ENCODE peak calls at places on chromosomes 7 and 10, in ten cellular contexts. O is AG09309, J is fibroblast of mammary gland, K is cardiac muscle cell, E is neural crest cell, F is mammary epithelial cell, U is OCI-LY7, W is fibroblast of lung, P is HL-60, Q is tibial artery. Y is an unnamed sample.

GRCh38 chr10:26840938-26841732 is 19.6 kb downstream of the ABI1 start:
- DNase-seq in J (no peak), E (no peak), U (no peak), O (no peak), W (peak), P (no peak), Q (no peak), F (no peak), K (peak), Y (no peak)

GRCh38 chr10:92757066-92757716 is 67.4 kb downstream of the HHEX start:
- DNase-seq in U (peak), K (peak), J (peak), W (peak), E (no peak), O (peak), P (peak), Q (peak), F (peak), Y (peak)

GRCh38 chr10:75493464-75493863 is 62.0 kb downstream of the LRMDA start:
- DNase-seq in P (no peak), U (no peak), F (no peak), E (no peak), K (no peak), J (peak), Q (peak), O (peak), W (no peak), Y (no peak)

GRCh38 chr10:31759124-31759798 is 169.4 kb downstream of the ARHGAP12 start:
- DNase-seq in O (no peak), U (no peak), K (peak), P (no peak), E (peak), J (peak), W (no peak), F (no peak), Q (peak), Y (peak)

GRCh38 chr10:79981356-79981672 is 32.4 kb upstream of the SFTPD start:
- DNase-seq in W (no peak), F (no peak), P (no peak), E (no peak), J (no peak), O (no peak), U (no peak), Q (no peak), K (no peak), Y (no peak)

GRCh38 chr7:112065758-112066157 is 140.4 kb downstream of the DOCK4 start:
- DNase-seq in O (no peak), F (no peak), J (no peak), W (no peak), P (no peak), K (no peak), E (no peak), Q (no peak), U (no peak), Y (no peak)

GRCh38 chr7:84746347-84746746 is 440.5 kb downstream of the SEMA3D start:
- DNase-seq in Q (no peak), P (no peak), W (no peak), K (peak), J (peak), O (no peak), F (no peak), U (no peak), E (no peak), Y (no peak)

GRCh38 chr7:115724400-115725056 is 306.0 kb downstream of the TFEC start:
- DNase-seq in W (no peak), F (no peak), Q (no peak), O (no peak), J (no peak), E (no peak), K (no peak), P (no peak), U (no peak), Y (no peak)

GRCh38 chr7:136997735-136998134 is 129.3 kb downstream of the CHRM2 start:
- DNase-seq in P (no peak), E (no peak), W (peak), K (no peak), F (no peak), Q (no peak), O (no peak), J (no peak), U (no peak), Y (no peak)

GRCh38 chr10:128186959-128187787 is 61.0 kb upstream of the MKI67 start:
- DNase-seq in O (no peak), U (no peak), W (no peak), P (no peak), E (no peak), K (no peak), J (no peak), Q (no peak), F (no peak), Y (no peak)

GRCh38 chr10:99341248-99341647 is 12.1 kb downstream of the CNNM1 start:
- DNase-seq in F (no peak), K (no peak), J (no peak), O (no peak), P (no peak), U (no peak), Q (no peak), E (no peak), W (no peak), Y (no peak)

GRCh38 chr7:50342616-50343114 is 38.1 kb downstream of the IKZF1 start:
- DNase-seq in J (peak), Q (no peak), U (no peak), O (no peak), E (no peak), K (peak), W (no peak), P (peak), F (no peak), Y (no peak)

GRCh38 chr10:132457328-132458070 is 60.5 kb downstream of the PWWP2B start:
- DNase-seq in E (no peak), J (no peak), K (no peak), F (no peak), W (no peak), U (peak), O (no peak), Q (no peak), P (peak), Y (no peak)
- TF ChIP-seq CTCF in E (no peak), J (peak), K (no peak), F (peak), W (no peak), U (peak), O (no peak), Q (no peak), P (peak), Y (no peak)

GRCh38 chr7:155363852-155364600 is 66.3 kb downstream of the INSIG1 start:
- DNase-seq in E (no peak), U (peak), Q (no peak), F (no peak), W (no peak), K (no peak), P (peak), J (no peak), O (no peak), Y (no peak)
- TF ChIP-seq CTCF in E (no peak), U (peak), Q (no peak), F (no peak), W (no peak), K (no peak), P (no peak), J (no peak), O (no peak), Y (peak)

GRCh38 chr10:131730771-131731497 is 169.9 kb upstream of the PPP2R2D start:
- DNase-seq in U (no peak), O (no peak), J (no peak), Q (no peak), F (no peak), E (no peak), K (no peak), P (no peak), W (no peak), Y (no peak)
- TF ChIP-seq CTCF in U (no peak), O (no peak), J (no peak), Q (no peak), F (no peak), E (no peak), K (no peak), P (no peak), W (no peak), Y (no peak)

GRCh38 chr10:110916554-110917346 is 2.2 kb downstream of the BBIP1 start:
- DNase-seq in E (no peak), W (peak), U (no peak), Q (no peak), O (peak), J (peak), K (peak), P (no peak), F (no peak), Y (no peak)

GRCh38 chr10:110918269-110918632 is 729 bp downstream of the BBIP1 start:
- DNase-seq in O (peak), W (peak), K (no peak), J (peak), Q (peak), U (no peak), P (peak), F (no peak), E (peak), Y (no peak)

GRCh38 chr10:110919971-110920881 is 822 bp downstream of the SHOC2 start:
- DNase-seq in E (peak), K (peak), Q (peak), U (peak), J (peak), F (peak), W (peak), O (no peak), P (peak), Y (peak)

GRCh38 chr10:110918633-110919348 is at the start of gene BBIP1:
- DNase-seq in P (peak), Q (no peak), U (peak), F (peak), E (no peak), J (peak), K (peak), W (peak), O (peak), Y (peak)

GRCh38 chr10:110919349-110919931 is at the start of gene SHOC2:
- DNase-seq in J (no peak), W (no peak), Q (peak), O (no peak), E (peak), U (peak), F (no peak), K (no peak), P (no peak), Y (peak)
- TF ChIP-seq CTCF in J (peak), W (peak), Q (peak), O (peak), E (no peak), U (peak), F (peak), K (peak), P (no peak), Y (peak)

GRCh38 chr10:77636286-77636966 is 1.2 kb downstream of the KCNMA1 start:
- DNase-seq in E (no peak), P (no peak), O (no peak), J (no peak), W (no peak), F (no peak), U (no peak), K (no peak), Q (no peak), Y (peak)
- TF ChIP-seq CTCF in E (peak), P (no peak), O (peak), J (peak), W (no peak), F (no peak), U (no peak), K (no peak), Q (peak), Y (peak)

GRCh38 chr7:69770613-69771012 is 172.3 kb downstream of the AUTS2 start:
- DNase-seq in Q (no peak), J (no peak), W (no peak), P (no peak), F (no peak), O (no peak), E (no peak), U (peak), K (no peak), Y (no peak)
- TF ChIP-seq CTCF in Q (no peak), J (no peak), W (no peak), P (no peak), F (no peak), O (no peak), E (no peak), U (no peak), K (no peak), Y (no peak)

GRCh38 chr7:132158841-132159240 is 417.4 kb downstream of the PLXNA4 start:
- DNase-seq in O (no peak), P (no peak), J (no peak), W (no peak), K (no peak), E (no peak), Q (no peak), F (no peak), U (no peak), Y (no peak)
- TF ChIP-seq CTCF in O (no peak), P (no peak), J (no peak), W (no peak), K (no peak), E (no peak), Q (no peak), F (no peak), U (no peak), Y (no peak)

GRCh38 chr10:42479057-42479456 is 159.3 kb downstream of the ZNF33B start:
- DNase-seq in Q (no peak), E (no peak), W (no peak), K (no peak), O (no peak), P (no peak), J (no peak), F (no peak), U (no peak), Y (no peak)

GRCh38 chr10:42477170-42477569 is 161.2 kb downstream of the ZNF33B start:
- DNase-seq in Q (no peak), E (no peak), J (no peak), O (no peak), W (no peak), U (no peak), F (no peak), P (no peak), K (no peak), Y (no peak)

GRCh38 chr10:42476101-42476500 is 162.3 kb downstream of the ZNF33B start:
- DNase-seq in E (no peak), O (no peak), J (no peak), U (no peak), Q (no peak), W (no peak), K (no peak), F (no peak), P (no peak), Y (no peak)

GRCh38 chr10:42475168-42476098 is 162.9 kb downstream of the ZNF33B start:
- DNase-seq in F (peak), J (peak), E (no peak), K (peak), P (no peak), W (no peak), U (no peak), Q (no peak), O (peak), Y (no peak)
- TF ChIP-seq CTCF in F (peak), J (no peak), E (no peak), K (no peak), P (no peak), W (no peak), U (no peak), Q (no peak), O (no peak), Y (no peak)

DNA sequence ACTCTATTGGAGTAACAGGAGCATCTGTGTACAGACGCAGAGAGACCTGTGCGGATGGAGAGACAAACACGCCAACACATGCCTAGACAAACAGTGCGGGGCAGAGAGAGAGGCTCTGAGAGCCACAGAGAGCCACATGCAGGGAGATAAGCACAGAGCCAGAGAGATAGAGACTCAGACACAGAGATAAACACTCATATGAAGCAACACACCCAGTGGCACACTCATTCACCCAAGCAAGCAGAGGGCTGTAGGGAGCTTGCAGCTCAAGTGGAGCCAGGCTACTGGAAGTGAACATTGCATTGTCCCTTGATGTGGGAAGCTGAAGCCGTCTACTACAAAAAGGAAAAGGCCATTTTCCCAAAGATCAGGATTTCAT is 46.6 kb upstream of the PODXL start:
- DNase-seq in O (no peak), P (no peak), F (peak), J (no peak), E (no peak), U (no peak), K (peak), Q (no peak), W (no peak), Y (no peak)
- TF ChIP-seq CTCF in O (no peak), P (no peak), F (no peak), J (no peak), E (no peak), U (no peak), K (no peak), Q (no peak), W (no peak), Y (no peak)